ENCODE peak calls at places on chromosome 11, in five cellular contexts. A is HL-60; L is kidney epithelial cell; Z is activated naive CD4-positive, alpha-beta T cell treated with anti-CD3 and anti-CD28 coated beads for 36 hours; V is A549. T is an unnamed sample.

GRCh38 chr11:48085688-48086087 is 105.3 kb downstream of the PTPRJ start:
- DNase-seq in A (no peak), L (no peak), Z (no peak), V (no peak), T (no peak)

GRCh38 chr11:72446929-72447753 is 12.8 kb upstream of the CLPB start:
- DNase-seq in A (peak), L (no peak), Z (no peak), V (peak), T (no peak)

GRCh38 chr11:72673943-72674828 is at the start of gene PDE2A:
- DNase-seq in A (no peak), L (no peak), Z (no peak), V (no peak), T (peak)

GRCh38 chr11:61281581-61282250 is 13.4 kb downstream of the VWCE start:
- DNase-seq in A (no peak), L (no peak), Z (peak), V (peak), T (peak)

GRCh38 chr11:65588199-65589054 is 7.2 kb downstream of the KCNK7 start:
- DNase-seq in A (peak), L (no peak), Z (peak), V (peak), T (peak)

GRCh38 chr11:10350341-10350740 is 45.5 kb downstream of the ADM start:
- DNase-seq in A (no peak), L (peak), Z (no peak), V (peak), T (peak)

GRCh38 chr11:58757449-58757848 is 25.7 kb upstream of the GLYAT start:
- DNase-seq in A (no peak), L (no peak), Z (no peak), V (no peak), T (no peak)

GRCh38 chr11:9362393-9362863 is 22.0 kb upstream of the IPO7 start:
- DNase-seq in A (no peak), L (no peak), Z (peak), V (no peak), T (peak)

GRCh38 chr11:77199346-77199745 is 71.3 kb downstream of the MYO7A start:
- DNase-seq in A (no peak), L (no peak), Z (no peak), V (no peak), T (no peak)

GRCh38 chr11:19890308-19890707 is 177.7 kb downstream of the NAV2 start:
- DNase-seq in A (no peak), L (peak), Z (no peak), V (peak), T (no peak)

GRCh38 chr11:45818961-45819605 is 14.1 kb downstream of the SLC35C1 start:
- DNase-seq in A (no peak), L (no peak), Z (no peak), V (no peak), T (no peak)

GRCh38 chr11:102320166-102320565 is 2.9 kb downstream of the BIRC3 start:
- DNase-seq in A (no peak), L (no peak), Z (no peak), V (no peak), T (no peak)

T was measured in ELF-1.